ENCODE peak calls at places on chromosomes 2 and 18, in five cellular contexts. One of them, this sample, is unnamed.

GRCh38 chr2:142857247-142858154 is 20.0 kb upstream of the KYNU start:
- DNase-seq in memory B cell: no peak
- DNase-seq in stimulated activated CD8-positive, alpha-beta memory T cell treated with anti-CD3 and anti-CD28 coated beads, Interleukin-15, amount 100 ng/mL, for 24 hours: no peak
- DNase-seq in H54: no peak
- DNase-seq in cardiac fibroblast: peak; percentile 35
- DNase-seq in this sample: no peak

GRCh38 chr2:1727796-1728474 is 16.4 kb downstream of the PXDN start:
- DNase-seq in memory B cell: no peak
- DNase-seq in stimulated activated CD8-positive, alpha-beta memory T cell treated with anti-CD3 and anti-CD28 coated beads, Interleukin-15, amount 100 ng/mL, for 24 hours: no peak
- DNase-seq in H54: no peak
- DNase-seq in cardiac fibroblast: no peak
- DNase-seq in this sample: no peak

GRCh38 chr2:88865801-88866353 is 174.4 kb downstream of the RPIA start:
- DNase-seq in memory B cell: no peak
- DNase-seq in stimulated activated CD8-positive, alpha-beta memory T cell treated with anti-CD3 and anti-CD28 coated beads, Interleukin-15, amount 100 ng/mL, for 24 hours: no peak
- DNase-seq in H54: no peak
- DNase-seq in cardiac fibroblast: peak; percentile 13
- DNase-seq in this sample: no peak

GRCh38 chr2:234448506-234449169 is 48.2 kb downstream of the ARL4C start:
- DNase-seq in memory B cell: no peak
- DNase-seq in stimulated activated CD8-positive, alpha-beta memory T cell treated with anti-CD3 and anti-CD28 coated beads, Interleukin-15, amount 100 ng/mL, for 24 hours: no peak
- DNase-seq in H54: no peak
- DNase-seq in cardiac fibroblast: no peak
- DNase-seq in this sample: no peak

GRCh38 chr2:20634430-20635095 is 16.3 kb downstream of the HS1BP3 start:
- DNase-seq in memory B cell: no peak
- DNase-seq in stimulated activated CD8-positive, alpha-beta memory T cell treated with anti-CD3 and anti-CD28 coated beads, Interleukin-15, amount 100 ng/mL, for 24 hours: no peak
- DNase-seq in H54: no peak
- DNase-seq in cardiac fibroblast: peak; percentile 74
- DNase-seq in this sample: no peak

GRCh38 chr2:27164960-27165763 is 16.4 kb downstream of the TCF23 start:
- DNase-seq in memory B cell: no peak
- DNase-seq in stimulated activated CD8-positive, alpha-beta memory T cell treated with anti-CD3 and anti-CD28 coated beads, Interleukin-15, amount 100 ng/mL, for 24 hours: no peak
- DNase-seq in H54: no peak
- DNase-seq in cardiac fibroblast: no peak
- DNase-seq in this sample: no peak

GRCh38 chr18:13989209-13989608 is 73.9 kb upstream of the MC2R start:
- DNase-seq in memory B cell: no peak
- DNase-seq in stimulated activated CD8-positive, alpha-beta memory T cell treated with anti-CD3 and anti-CD28 coated beads, Interleukin-15, amount 100 ng/mL, for 24 hours: no peak
- DNase-seq in H54: no peak
- DNase-seq in cardiac fibroblast: no peak
- DNase-seq in this sample: no peak

GRCh38 chr2:240129311-240129710 is 6.8 kb downstream of the COPS9 start:
- DNase-seq in memory B cell: no peak
- DNase-seq in stimulated activated CD8-positive, alpha-beta memory T cell treated with anti-CD3 and anti-CD28 coated beads, Interleukin-15, amount 100 ng/mL, for 24 hours: no peak
- DNase-seq in H54: no peak
- DNase-seq in cardiac fibroblast: no peak
- DNase-seq in this sample: no peak

GRCh38 chr2:47905454-47906260 is 641 bp downstream of the FBXO11 start:
- DNase-seq in memory B cell: peak; percentile 56
- DNase-seq in stimulated activated CD8-positive, alpha-beta memory T cell treated with anti-CD3 and anti-CD28 coated beads, Interleukin-15, amount 100 ng/mL, for 24 hours: peak; percentile 35
- DNase-seq in H54: no peak
- DNase-seq in cardiac fibroblast: peak; percentile 67
- DNase-seq in this sample: peak; percentile 74

GRCh38 chr2:88054300-88055048 is 1.1 kb downstream of the KRCC1 start:
- DNase-seq in memory B cell: no peak
- DNase-seq in stimulated activated CD8-positive, alpha-beta memory T cell treated with anti-CD3 and anti-CD28 coated beads, Interleukin-15, amount 100 ng/mL, for 24 hours: no peak
- DNase-seq in H54: no peak
- DNase-seq in cardiac fibroblast: peak; percentile 7
- DNase-seq in this sample: no peak

GRCh38 chr2:110219496-110220192 is 7.3 kb upstream of the MTLN start:
- DNase-seq in memory B cell: no peak
- DNase-seq in stimulated activated CD8-positive, alpha-beta memory T cell treated with anti-CD3 and anti-CD28 coated beads, Interleukin-15, amount 100 ng/mL, for 24 hours: no peak
- DNase-seq in H54: no peak
- DNase-seq in cardiac fibroblast: peak; percentile 24
- DNase-seq in this sample: no peak

GRCh38 chr18:58828399-58829121 is 36.1 kb upstream of the ZNF532 start:
- DNase-seq in memory B cell: no peak
- DNase-seq in stimulated activated CD8-positive, alpha-beta memory T cell treated with anti-CD3 and anti-CD28 coated beads, Interleukin-15, amount 100 ng/mL, for 24 hours: no peak
- DNase-seq in H54: no peak
- DNase-seq in cardiac fibroblast: peak; percentile 34
- DNase-seq in this sample: no peak

GRCh38 chr2:6637329-6637728 is 228.4 kb downstream of the CMPK2 start:
- DNase-seq in memory B cell: no peak
- DNase-seq in stimulated activated CD8-positive, alpha-beta memory T cell treated with anti-CD3 and anti-CD28 coated beads, Interleukin-15, amount 100 ng/mL, for 24 hours: no peak
- DNase-seq in H54: no peak
- DNase-seq in cardiac fibroblast: no peak
- DNase-seq in this sample: no peak

GRCh38 chr2:207180741-207181140 is 15.0 kb upstream of the KLF7 start:
- DNase-seq in memory B cell: no peak
- DNase-seq in stimulated activated CD8-positive, alpha-beta memory T cell treated with anti-CD3 and anti-CD28 coated beads, Interleukin-15, amount 100 ng/mL, for 24 hours: no peak
- DNase-seq in H54: no peak
- DNase-seq in cardiac fibroblast: no peak
- DNase-seq in this sample: no peak

GRCh38 chr2:124380350-124380749 is 355.3 kb downstream of the CNTNAP5 start:
- DNase-seq in memory B cell: no peak
- DNase-seq in stimulated activated CD8-positive, alpha-beta memory T cell treated with anti-CD3 and anti-CD28 coated beads, Interleukin-15, amount 100 ng/mL, for 24 hours: no peak
- DNase-seq in H54: no peak
- DNase-seq in cardiac fibroblast: no peak
- DNase-seq in this sample: no peak

GRCh38 chr2:67840460-67841068 is 222.2 kb downstream of the C1D start:
- DNase-seq in memory B cell: peak; percentile 10
- DNase-seq in stimulated activated CD8-positive, alpha-beta memory T cell treated with anti-CD3 and anti-CD28 coated beads, Interleukin-15, amount 100 ng/mL, for 24 hours: no peak
- DNase-seq in H54: peak; percentile 34
- DNase-seq in cardiac fibroblast: peak; percentile 85
- DNase-seq in this sample: peak; percentile 18

GRCh38 chr2:199757466-199757865 is 93.5 kb downstream of the FTCDNL1 start:
- DNase-seq in memory B cell: no peak
- DNase-seq in stimulated activated CD8-positive, alpha-beta memory T cell treated with anti-CD3 and anti-CD28 coated beads, Interleukin-15, amount 100 ng/mL, for 24 hours: no peak
- DNase-seq in H54: no peak
- DNase-seq in cardiac fibroblast: peak; percentile 16
- DNase-seq in this sample: peak; percentile 72

GRCh38 chr2:104654813-104655212 is 199.1 kb upstream of the POU3F3 start:
- DNase-seq in memory B cell: no peak
- DNase-seq in stimulated activated CD8-positive, alpha-beta memory T cell treated with anti-CD3 and anti-CD28 coated beads, Interleukin-15, amount 100 ng/mL, for 24 hours: no peak
- DNase-seq in H54: no peak
- DNase-seq in cardiac fibroblast: peak; percentile 24
- DNase-seq in this sample: no peak

GRCh38 chr2:142254057-142254456 is 123.2 kb upstream of the LRP1B start:
- DNase-seq in memory B cell: no peak
- DNase-seq in stimulated activated CD8-positive, alpha-beta memory T cell treated with anti-CD3 and anti-CD28 coated beads, Interleukin-15, amount 100 ng/mL, for 24 hours: no peak
- DNase-seq in H54: no peak
- DNase-seq in cardiac fibroblast: no peak
- DNase-seq in this sample: no peak

GRCh38 chr2:123840016-123840415 is 185.1 kb upstream of the CNTNAP5 start:
- DNase-seq in memory B cell: no peak
- DNase-seq in stimulated activated CD8-positive, alpha-beta memory T cell treated with anti-CD3 and anti-CD28 coated beads, Interleukin-15, amount 100 ng/mL, for 24 hours: no peak
- DNase-seq in H54: no peak
- DNase-seq in cardiac fibroblast: no peak
- DNase-seq in this sample: no peak

GRCh38 chr2:239820836-239821693 is 204.1 kb downstream of the NDUFA10 start:
- DNase-seq in memory B cell: no peak
- DNase-seq in stimulated activated CD8-positive, alpha-beta memory T cell treated with anti-CD3 and anti-CD28 coated beads, Interleukin-15, amount 100 ng/mL, for 24 hours: no peak
- DNase-seq in H54: no peak
- DNase-seq in cardiac fibroblast: no peak
- DNase-seq in this sample: no peak

GRCh38 chr2:88489181-88489580 is 36.7 kb upstream of the FOXI3 start:
- DNase-seq in memory B cell: no peak
- DNase-seq in stimulated activated CD8-positive, alpha-beta memory T cell treated with anti-CD3 and anti-CD28 coated beads, Interleukin-15, amount 100 ng/mL, for 24 hours: no peak
- DNase-seq in H54: no peak
- DNase-seq in cardiac fibroblast: no peak
- DNase-seq in this sample: no peak

GRCh38 chr2:64945973-64946736 is 43.0 kb upstream of the SLC1A4 start:
- DNase-seq in memory B cell: peak; percentile 46
- DNase-seq in stimulated activated CD8-positive, alpha-beta memory T cell treated with anti-CD3 and anti-CD28 coated beads, Interleukin-15, amount 100 ng/mL, for 24 hours: peak; percentile 29
- DNase-seq in H54: no peak
- DNase-seq in cardiac fibroblast: no peak
- DNase-seq in this sample: no peak

GRCh38 chr2:44974064-44974715 is 32.7 kb downstream of the SIX3 start:
- DNase-seq in memory B cell: no peak
- DNase-seq in stimulated activated CD8-positive, alpha-beta memory T cell treated with anti-CD3 and anti-CD28 coated beads, Interleukin-15, amount 100 ng/mL, for 24 hours: no peak
- DNase-seq in H54: peak; percentile 81
- DNase-seq in cardiac fibroblast: peak; percentile 58
- DNase-seq in this sample: no peak

GRCh38 chr18:10792181-10792580 is 266.4 kb downstream of the NAPG start:
- DNase-seq in memory B cell: no peak
- DNase-seq in stimulated activated CD8-positive, alpha-beta memory T cell treated with anti-CD3 and anti-CD28 coated beads, Interleukin-15, amount 100 ng/mL, for 24 hours: no peak
- DNase-seq in H54: no peak
- DNase-seq in cardiac fibroblast: peak; percentile 34
- DNase-seq in this sample: no peak

GRCh38 chr2:121003391-121003790 is 267.7 kb downstream of the GLI2 start:
- DNase-seq in memory B cell: no peak
- DNase-seq in stimulated activated CD8-positive, alpha-beta memory T cell treated with anti-CD3 and anti-CD28 coated beads, Interleukin-15, amount 100 ng/mL, for 24 hours: no peak
- DNase-seq in H54: no peak
- DNase-seq in cardiac fibroblast: no peak
- DNase-seq in this sample: no peak

GRCh38 chr2:19801367-19802087 is 100.3 kb downstream of the TTC32 start:
- DNase-seq in memory B cell: no peak
- DNase-seq in stimulated activated CD8-positive, alpha-beta memory T cell treated with anti-CD3 and anti-CD28 coated beads, Interleukin-15, amount 100 ng/mL, for 24 hours: no peak
- DNase-seq in H54: peak; percentile 93
- DNase-seq in cardiac fibroblast: peak; percentile 97
- DNase-seq in this sample: no peak